ENCODE peak calls at places on chromosomes 5 and 9, in four cellular contexts. J is WTC11, I is GM12878, T is HepG2. V is an unnamed sample.

GRCh38 chr5:75734913-75735789 is 17.9 kb upstream of the POC5 start:
- DNase-seq in J (peak), I (peak), T (peak), V (peak)

GRCh38 chr9:95018099-95018927 is 291.8 kb downstream of the AOPEP start:
- DNase-seq in J (no peak), I (no peak), T (peak), V (peak)

GRCh38 chr9:12648921-12649320 is 44.3 kb upstream of the TYRP1 start:
- DNase-seq in J (no peak), I (no peak), T (no peak), V (no peak)

GRCh38 chr5:43192558-43193170 is 639 bp downstream of the NIM1K start:
- DNase-seq in J (no peak), I (no peak), T (no peak), V (no peak)

GRCh38 chr5:11191673-11192072 is 430.6 kb upstream of the DAP start:
- DNase-seq in J (no peak), I (no peak), T (no peak), V (no peak)

GRCh38 chr5:78424680-78425079 is 64.3 kb downstream of the SCAMP1 start:
- DNase-seq in J (no peak), I (no peak), T (no peak), V (no peak)

GRCh38 chr5:172113036-172113435 is 75.0 kb downstream of the STK10 start:
- DNase-seq in J (no peak), I (peak), T (no peak), V (no peak)

GRCh38 chr9:109745335-109746283 is 34.4 kb upstream of the PALM2AKAP2 start:
- DNase-seq in J (peak), I (no peak), T (no peak), V (peak)

GRCh38 chr9:72038408-72038807 is 22.0 kb downstream of the C9orf57 start:
- DNase-seq in J (no peak), I (no peak), T (no peak), V (no peak)

GRCh38 chr5:65066385-65066784 is 297.7 kb downstream of the CWC27 start:
- DNase-seq in J (no peak), I (peak), T (no peak), V (peak)

GRCh38 chr5:395156-395920 is 47.6 kb upstream of the EXOC3 start:
- DNase-seq in J (no peak), I (no peak), T (no peak), V (no peak)

GRCh38 chr9:5435912-5436311 is 1.8 kb downstream of the PLGRKT start:
- DNase-seq in J (no peak), I (no peak), T (no peak), V (no peak)

GRCh38 chr5:95955996-95956899 is 5.4 kb downstream of the ELL2 start:
- DNase-seq in J (no peak), I (no peak), T (no peak), V (no peak)

GRCh38 chr9:92767078-92768054 is 2.7 kb upstream of the BICD2 start:
- DNase-seq in J (no peak), I (no peak), T (no peak), V (no peak)

GRCh38 chr9:92771309-92771708 is 6.7 kb upstream of the BICD2 start:
- DNase-seq in J (no peak), I (no peak), T (no peak), V (no peak)

GRCh38 chr9:92764988-92765936 is 629 bp upstream of the BICD2 start:
- DNase-seq in J (peak), I (peak), T (peak), V (peak)

GRCh38 chr9:92770005-92770995 is 5.7 kb upstream of the BICD2 start:
- DNase-seq in J (no peak), I (no peak), T (peak), V (peak)

GRCh38 chr9:92769276-92769675 is 4.6 kb upstream of the BICD2 start:
- DNase-seq in J (no peak), I (no peak), T (no peak), V (no peak)
- TF ChIP-seq CTCF in J (no peak), I (no peak), T (no peak), V (no peak)

GRCh38 chr5:156356238-156356637 is 29.3 kb downstream of the SGCD start:
- DNase-seq in J (no peak), I (no peak), T (no peak), V (no peak)

GRCh38 chr5:156354571-156354970 is 27.6 kb downstream of the SGCD start:
- DNase-seq in J (no peak), I (no peak), T (no peak), V (no peak)

GRCh38 chr5:156361451-156362109 is 34.6 kb downstream of the SGCD start:
- DNase-seq in J (no peak), I (no peak), T (no peak), V (no peak)

DNA sequence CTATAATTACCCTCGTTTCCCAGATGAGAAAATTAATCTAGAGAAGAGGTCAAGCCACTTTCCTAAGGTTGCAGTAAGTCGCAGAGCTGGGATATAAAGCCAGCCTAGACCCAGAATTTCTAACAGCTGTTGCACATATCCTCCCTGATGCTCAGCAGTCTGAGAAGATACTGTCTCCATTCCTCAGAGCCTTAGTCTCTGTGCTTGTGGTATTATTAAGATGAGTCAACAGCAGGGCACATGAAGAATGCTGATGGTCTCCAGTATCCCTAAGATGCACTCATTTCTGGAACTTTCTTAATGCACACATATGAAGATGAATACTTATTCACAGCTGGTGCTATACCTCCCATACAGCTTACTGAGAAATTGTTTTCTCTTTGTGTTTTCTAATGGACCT is 32.5 kb downstream of the SGCD start:
- DNase-seq in J (no peak), I (no peak), T (no peak), V (no peak)
- TF ChIP-seq CREB1 in J (no peak), I (no peak), T (no peak), V (no peak)

GRCh38 chr5:103519550-103519949 is 43.0 kb downstream of the NUDT12 start:
- DNase-seq in J (peak), I (no peak), T (no peak), V (peak)
- TF ChIP-seq CTCF in J (peak), I (peak), T (no peak), V (peak)

DNA sequence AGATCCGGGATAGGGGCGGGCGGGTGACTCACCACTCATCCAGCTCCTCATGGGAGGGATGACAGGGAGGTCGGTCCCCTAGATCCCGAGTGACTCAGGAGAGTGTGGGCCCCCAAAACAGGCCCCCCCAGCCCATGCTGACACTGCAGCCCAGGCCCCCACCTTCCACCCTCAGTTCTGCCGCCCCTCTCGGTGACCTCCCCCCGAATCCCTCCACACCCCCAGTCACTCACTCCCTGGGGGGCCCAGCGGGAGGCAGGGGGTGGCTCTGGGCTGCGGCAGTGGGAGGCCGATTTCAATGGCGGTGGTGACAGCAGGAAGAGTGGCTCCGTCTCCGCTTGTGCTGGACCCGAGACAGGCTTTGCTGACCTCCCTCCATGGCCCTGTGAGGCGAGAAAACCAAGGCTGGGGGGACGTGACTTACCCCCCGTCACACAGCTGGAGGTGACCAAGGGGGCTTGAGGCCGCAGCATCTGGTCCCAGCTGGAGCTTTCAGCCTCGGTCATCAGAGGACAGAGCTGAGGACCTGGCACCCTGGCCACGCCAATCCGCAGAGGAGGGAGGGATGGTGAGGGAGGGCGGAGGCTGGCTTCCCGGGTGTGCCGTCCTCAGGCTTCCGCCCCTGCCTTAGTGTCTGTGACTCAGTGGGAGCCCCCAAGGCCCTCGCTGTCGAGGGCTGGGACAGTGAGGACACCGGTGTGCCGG is 9.0 kb downstream of the GPSM1 start:
- DNase-seq in J (no peak), I (no peak), T (no peak), V (no peak)
- TF ChIP-seq CREB1 in J (no peak), I (no peak), T (no peak), V (no peak)

GRCh38 chr5:148063861-148064260 is at the start of gene SPINK5:
- DNase-seq in J (no peak), I (no peak), T (no peak), V (no peak)

GRCh38 chr5:148060881-148061280 is 2.9 kb upstream of the SPINK5 start:
- DNase-seq in J (no peak), I (no peak), T (no peak), V (no peak)

GRCh38 chr5:148060309-148060708 is 3.5 kb upstream of the SPINK5 start:
- DNase-seq in J (no peak), I (no peak), T (no peak), V (no peak)
- TF ChIP-seq CTCF in J (no peak), I (no peak), T (no peak), V (no peak)

V was measured in GM23338.